ENCODE peak calls at places on chromosome 7, in nine cellular contexts. O is neural progenitor cell; Z is HFF-Myc; F is activated CD8-positive, alpha-beta T cell treated with anti-CD3 and anti-CD28 coated beads for 36 hours; T is heart left ventricle; E is cardiac fibroblast; X is psoas muscle; V is GM10248; I is left ventricle myocardium inferior. R is an unnamed sample.

GRCh38 chr7:23020742-23021401 is 6.9 kb upstream of the HYCC1 start:
- DNase-seq in O (no peak), Z (peak; percentile 63), F (peak; percentile 36), T (no peak), E (peak; percentile 94), X (peak; percentile 64), V (no peak), I (peak; percentile 27), R (no peak)

GRCh38 chr7:66535414-66536329 is 93.0 kb upstream of the KCTD7 start:
- DNase-seq in O (no peak), Z (no peak), F (no peak), T (no peak), E (no peak), X (no peak), V (no peak), I (no peak), R (no peak)

GRCh38 chr7:47594406-47594805 is 12.5 kb upstream of the TNS3 start:
- DNase-seq in O (no peak), Z (no peak), F (no peak), T (no peak), E (no peak), X (no peak), V (no peak), I (no peak), R (no peak)

GRCh38 chr7:6147627-6148026 is 116.5 kb downstream of the ANKRD61 start:
- DNase-seq in O (no peak), Z (no peak), F (no peak), T (no peak), E (no peak), X (no peak), V (no peak), I (no peak), R (no peak)

GRCh38 chr7:124764847-124765400 is 668 bp downstream of the GPR37 start:
- DNase-seq in O (peak; percentile 62), Z (no peak), F (peak; percentile 42), T (peak; percentile 8), E (peak; percentile 1), X (peak; percentile 58), V (peak; percentile 51), I (no peak), R (no peak)

GRCh38 chr7:130409067-130409721 is 28.9 kb downstream of the CPA1 start:
- DNase-seq in O (no peak), Z (no peak), F (no peak), T (no peak), E (no peak), X (no peak), V (no peak), I (no peak), R (no peak)

GRCh38 chr7:69564454-69565417 is 33.5 kb upstream of the AUTS2 start:
- DNase-seq in O (no peak), Z (peak; percentile 5), F (no peak), T (peak; percentile 34), E (peak; percentile 24), X (no peak), V (no peak), I (no peak), R (peak; percentile 2)

GRCh38 chr7:55509322-55509721 is 63.0 kb downstream of the VOPP1 start:
- DNase-seq in O (no peak), Z (no peak), F (no peak), T (no peak), E (peak; percentile 59), X (no peak), V (no peak), I (no peak), R (no peak)

GRCh38 chr7:127938588-127938987 is 92.6 kb downstream of the LRRC4 start:
- DNase-seq in O (no peak), Z (no peak), F (no peak), T (no peak), E (peak; percentile 86), X (no peak), V (no peak), I (no peak), R (no peak)
- TF ChIP-seq CTCF in O (no peak), Z (no peak), F (no peak), T (peak; percentile 26), E (no peak), X (no peak), V (peak; percentile 10), I (no peak), R (no peak)

DNA sequence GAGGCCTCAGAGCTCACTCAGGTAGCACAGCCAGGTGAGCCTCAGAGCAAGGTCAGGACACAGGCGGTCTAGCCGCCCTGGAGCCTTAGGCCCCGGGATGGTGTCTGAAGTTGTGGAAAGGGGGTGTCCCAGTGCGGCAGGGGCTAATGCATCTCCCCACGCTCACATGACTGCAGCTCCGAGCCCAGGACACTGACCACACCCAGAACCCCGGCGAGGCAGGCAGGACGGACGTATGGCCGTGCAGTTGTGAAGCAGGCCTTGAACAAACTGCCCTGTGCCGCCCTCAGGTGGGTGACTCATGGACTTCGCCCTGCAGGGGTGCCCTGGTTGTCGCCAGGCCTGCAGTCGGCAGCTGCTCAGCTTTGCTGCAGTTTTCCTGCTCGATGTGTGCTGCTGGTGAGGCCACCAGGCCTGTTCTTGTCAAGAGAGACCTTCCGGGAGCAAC is 5.0 kb upstream of the PRKAR1B start:
- DNase-seq in O (no peak), Z (no peak), F (peak; percentile 16), T (peak; percentile 73), E (peak; percentile 14), X (peak; percentile 61), V (no peak), I (peak; percentile 51), R (no peak)
- TF ChIP-seq CTCF in O (no peak), Z (no peak), F (no peak), T (peak; percentile 60), E (no peak), X (peak; percentile 40), V (no peak), I (peak; percentile 67), R (peak; percentile 27)

GRCh38 chr7:17674956-17675300 is 265.4 kb downstream of the SNX13 start:
- DNase-seq in O (no peak), Z (no peak), F (no peak), T (no peak), E (no peak), X (no peak), V (no peak), I (no peak), R (no peak)

GRCh38 chr7:17672774-17673173 is 267.5 kb downstream of the SNX13 start:
- DNase-seq in O (no peak), Z (no peak), F (no peak), T (no peak), E (no peak), X (no peak), V (no peak), I (no peak), R (no peak)

GRCh38 chr7:17671956-17672355 is 268.3 kb downstream of the SNX13 start:
- DNase-seq in O (no peak), Z (no peak), F (no peak), T (no peak), E (no peak), X (no peak), V (no peak), I (no peak), R (no peak)

GRCh38 chr7:17677408-17677807 is 262.9 kb downstream of the SNX13 start:
- DNase-seq in O (no peak), Z (no peak), F (no peak), T (no peak), E (peak; percentile 93), X (no peak), V (no peak), I (no peak), R (no peak)

GRCh38 chr7:17674166-17674955 is 265.9 kb downstream of the SNX13 start:
- DNase-seq in O (no peak), Z (no peak), F (no peak), T (no peak), E (no peak), X (no peak), V (no peak), I (no peak), R (no peak)
- TF ChIP-seq CTCF in O (no peak), Z (no peak), F (no peak), T (no peak), E (no peak), X (no peak), V (no peak), I (no peak), R (no peak)

GRCh38 chr7:141649137-141649864 is 52.7 kb downstream of the DENND11 start:
- DNase-seq in O (no peak), Z (no peak), F (no peak), T (no peak), E (no peak), X (no peak), V (peak; percentile 38), I (no peak), R (no peak)

GRCh38 chr7:141654551-141654950 is 47.4 kb downstream of the DENND11 start:
- DNase-seq in O (peak; percentile 88), Z (peak; percentile 35), F (peak; percentile 80), T (peak; percentile 57), E (peak; percentile 81), X (no peak), V (peak; percentile 62), I (no peak), R (peak; percentile 51)

GRCh38 chr7:141651417-141651816 is 50.5 kb downstream of the DENND11 start:
- DNase-seq in O (no peak), Z (no peak), F (no peak), T (no peak), E (no peak), X (no peak), V (no peak), I (no peak), R (no peak)

GRCh38 chr7:141649865-141650499 is 52.0 kb downstream of the DENND11 start:
- DNase-seq in O (peak; percentile 80), Z (peak; percentile 75), F (peak; percentile 51), T (peak; percentile 54), E (peak; percentile 87), X (no peak), V (peak; percentile 43), I (no peak), R (peak; percentile 98)

GRCh38 chr7:141652691-141653090 is 49.3 kb downstream of the DENND11 start:
- DNase-seq in O (no peak), Z (no peak), F (no peak), T (no peak), E (no peak), X (no peak), V (no peak), I (no peak), R (no peak)
- TF ChIP-seq CTCF in O (no peak), Z (no peak), F (no peak), T (no peak), E (no peak), X (no peak), V (no peak), I (no peak), R (no peak)

GRCh38 chr7:9502269-9502668 is 1068.9 kb downstream of the NXPH1 start:
- DNase-seq in O (no peak), Z (no peak), F (no peak), T (no peak), E (no peak), X (no peak), V (no peak), I (no peak), R (no peak)

DNA sequence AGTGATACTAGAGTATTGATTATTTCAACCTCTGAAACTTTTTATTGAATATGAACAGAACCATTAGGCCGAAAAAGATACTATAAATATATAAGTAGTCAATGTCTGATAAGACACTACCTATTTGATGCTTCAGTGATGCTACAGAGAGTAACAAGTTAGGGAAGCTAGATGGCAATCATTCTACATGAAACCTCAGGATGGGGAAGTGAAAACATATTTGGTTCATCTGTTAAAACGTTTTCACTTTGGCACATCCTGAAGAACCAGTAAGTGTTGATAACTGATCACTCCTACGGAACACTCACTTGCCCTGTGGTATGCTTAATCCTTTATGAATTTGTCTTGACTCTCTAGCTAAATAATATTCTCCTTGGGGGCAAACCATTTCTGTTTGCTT is 1064.9 kb downstream of the NXPH1 start:
- DNase-seq in O (no peak), Z (no peak), F (no peak), T (no peak), E (no peak), X (no peak), V (peak; percentile 3), I (no peak), R (no peak)
- TF ChIP-seq CTCF in O (no peak), Z (no peak), F (no peak), T (no peak), E (no peak), X (no peak), V (no peak), I (no peak), R (no peak)